ENCODE peak calls at places on chromosomes 12 and 14, in five cellular contexts. One of them, this sample, is unnamed.

GRCh38 chr12:112370156-112370555 is 12.1 kb downstream of the HECTD4 start:
- DNase-seq in K562: no peak
- DNase-seq in upper lobe of left lung: no peak
- DNase-seq in erythroblast: no peak
- DNase-seq in HepG2: no peak
- DNase-seq in this sample: no peak

GRCh38 chr12:46908236-46908935 is 82.6 kb upstream of the SLC38A4 start:
- DNase-seq in K562: no peak
- DNase-seq in upper lobe of left lung: no peak
- DNase-seq in erythroblast: no peak
- DNase-seq in HepG2: no peak
- DNase-seq in this sample: no peak

GRCh38 chr12:44193281-44193680 is 357.4 kb downstream of the TMEM117 start:
- DNase-seq in K562: no peak
- DNase-seq in upper lobe of left lung: no peak
- DNase-seq in erythroblast: no peak
- DNase-seq in HepG2: no peak
- DNase-seq in this sample: no peak

GRCh38 chr14:94914191-94914590 is 144.3 kb upstream of the GSC start:
- DNase-seq in K562: no peak
- DNase-seq in upper lobe of left lung: no peak
- DNase-seq in erythroblast: no peak
- DNase-seq in HepG2: no peak
- DNase-seq in this sample: no peak

GRCh38 chr12:7375145-7375543 is 68.8 kb downstream of the CD163L1 start:
- DNase-seq in K562: no peak
- DNase-seq in upper lobe of left lung: no peak
- DNase-seq in erythroblast: no peak
- DNase-seq in HepG2: no peak
- DNase-seq in this sample: no peak

GRCh38 chr14:77612011-77612620 is 4.3 kb downstream of the SPTLC2 start:
- DNase-seq in K562: no peak
- DNase-seq in upper lobe of left lung: no peak
- DNase-seq in erythroblast: no peak
- DNase-seq in HepG2: no peak
- DNase-seq in this sample: no peak

GRCh38 chr14:102589761-102590290 is 2.6 kb upstream of the RCOR1 start:
- DNase-seq in K562: no peak
- DNase-seq in upper lobe of left lung: no peak
- DNase-seq in erythroblast: no peak
- DNase-seq in HepG2: no peak
- DNase-seq in this sample: no peak

GRCh38 chr12:96034631-96035282 is 630 bp downstream of the LTA4H start:
- DNase-seq in K562: peak
- DNase-seq in upper lobe of left lung: no peak
- DNase-seq in erythroblast: peak
- DNase-seq in HepG2: peak
- DNase-seq in this sample: no peak

GRCh38 chr12:16880864-16881285 is 274.9 kb upstream of the LMO3 start:
- DNase-seq in K562: no peak
- DNase-seq in upper lobe of left lung: no peak
- DNase-seq in erythroblast: no peak
- DNase-seq in HepG2: no peak
- DNase-seq in this sample: no peak

GRCh38 chr14:93332032-93332852 is 594 bp downstream of the BTBD7 start:
- DNase-seq in K562: peak
- DNase-seq in upper lobe of left lung: peak
- DNase-seq in erythroblast: peak
- DNase-seq in HepG2: peak
- DNase-seq in this sample: peak
- TF ChIP-seq POLR2A in K562: no peak
- TF ChIP-seq POLR2A in upper lobe of left lung: no peak
- TF ChIP-seq POLR2A in erythroblast: no peak
- TF ChIP-seq POLR2A in HepG2: no peak
- TF ChIP-seq POLR2A in this sample: no peak

GRCh38 chr12:132342322-132342721 is 12.9 kb upstream of the GALNT9 start:
- DNase-seq in K562: no peak
- DNase-seq in upper lobe of left lung: peak
- DNase-seq in erythroblast: no peak
- DNase-seq in HepG2: peak
- DNase-seq in this sample: no peak

GRCh38 chr12:132340266-132341035 is 11.1 kb upstream of the GALNT9 start:
- DNase-seq in K562: no peak
- DNase-seq in upper lobe of left lung: peak
- DNase-seq in erythroblast: no peak
- DNase-seq in HepG2: no peak
- DNase-seq in this sample: no peak

GRCh38 chr12:132342828-132343227 is 13.4 kb upstream of the GALNT9 start:
- DNase-seq in K562: no peak
- DNase-seq in upper lobe of left lung: no peak
- DNase-seq in erythroblast: no peak
- DNase-seq in HepG2: no peak
- DNase-seq in this sample: no peak

GRCh38 chr12:132339856-132340255 is 10.5 kb upstream of the GALNT9 start:
- DNase-seq in K562: no peak
- DNase-seq in upper lobe of left lung: peak
- DNase-seq in erythroblast: no peak
- DNase-seq in HepG2: no peak
- DNase-seq in this sample: no peak

DNA sequence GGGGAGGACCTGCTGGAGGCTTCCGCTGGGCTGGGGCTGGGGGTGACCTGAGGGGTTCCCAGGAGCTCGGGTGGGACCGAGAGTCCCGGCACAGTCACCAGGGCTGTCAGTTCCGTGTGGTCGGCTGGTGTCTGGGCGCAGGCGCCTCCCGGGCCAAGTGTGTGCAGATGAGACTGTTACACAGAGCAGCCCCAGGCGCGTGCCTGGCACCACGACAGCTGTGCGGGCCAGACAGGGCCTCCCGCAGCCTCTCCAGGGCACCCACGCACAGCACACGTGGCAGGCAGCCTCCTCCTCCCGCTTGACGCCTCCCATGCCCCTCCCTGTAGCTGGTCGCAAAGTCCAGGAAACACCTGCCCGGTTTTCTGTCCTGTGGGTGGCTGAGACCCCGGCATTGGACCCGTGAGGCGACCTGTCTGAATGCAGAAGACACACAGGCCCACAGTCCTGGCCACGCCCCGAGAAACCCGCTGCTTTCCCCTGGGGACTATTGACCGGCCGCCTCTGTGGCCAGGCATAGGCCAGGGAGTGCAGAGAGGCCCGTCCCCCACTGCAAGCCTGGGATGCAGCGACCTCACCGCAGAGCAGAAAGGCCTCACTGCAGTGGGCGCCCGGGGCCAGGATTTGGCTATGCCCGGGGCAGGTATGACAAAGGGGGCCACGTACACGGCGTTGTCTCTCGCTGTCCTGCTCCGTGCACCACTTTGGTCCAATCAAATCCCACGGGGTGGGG is 12.1 kb upstream of the GALNT9 start:
- DNase-seq in K562: no peak
- DNase-seq in upper lobe of left lung: peak
- DNase-seq in erythroblast: no peak
- DNase-seq in HepG2: no peak
- DNase-seq in this sample: no peak
- TF ChIP-seq POLR2A in K562: no peak
- TF ChIP-seq POLR2A in upper lobe of left lung: no peak
- TF ChIP-seq POLR2A in erythroblast: no peak
- TF ChIP-seq POLR2A in HepG2: no peak
- TF ChIP-seq POLR2A in this sample: no peak

GRCh38 chr12:1939316-1939715 is 20.9 kb upstream of the CACNA2D4 start:
- DNase-seq in K562: no peak
- DNase-seq in upper lobe of left lung: no peak
- DNase-seq in erythroblast: no peak
- DNase-seq in HepG2: no peak
- DNase-seq in this sample: no peak

GRCh38 chr12:1936406-1937320 is 18.2 kb upstream of the CACNA2D4 start:
- DNase-seq in K562: no peak
- DNase-seq in upper lobe of left lung: peak
- DNase-seq in erythroblast: no peak
- DNase-seq in HepG2: no peak
- DNase-seq in this sample: no peak

GRCh38 chr12:1937481-1938224 is 19.2 kb upstream of the CACNA2D4 start:
- DNase-seq in K562: no peak
- DNase-seq in upper lobe of left lung: no peak
- DNase-seq in erythroblast: no peak
- DNase-seq in HepG2: no peak
- DNase-seq in this sample: no peak

GRCh38 chr12:1935700-1936378 is 17.4 kb upstream of the CACNA2D4 start:
- DNase-seq in K562: no peak
- DNase-seq in upper lobe of left lung: no peak
- DNase-seq in erythroblast: no peak
- DNase-seq in HepG2: no peak
- DNase-seq in this sample: no peak

DNA sequence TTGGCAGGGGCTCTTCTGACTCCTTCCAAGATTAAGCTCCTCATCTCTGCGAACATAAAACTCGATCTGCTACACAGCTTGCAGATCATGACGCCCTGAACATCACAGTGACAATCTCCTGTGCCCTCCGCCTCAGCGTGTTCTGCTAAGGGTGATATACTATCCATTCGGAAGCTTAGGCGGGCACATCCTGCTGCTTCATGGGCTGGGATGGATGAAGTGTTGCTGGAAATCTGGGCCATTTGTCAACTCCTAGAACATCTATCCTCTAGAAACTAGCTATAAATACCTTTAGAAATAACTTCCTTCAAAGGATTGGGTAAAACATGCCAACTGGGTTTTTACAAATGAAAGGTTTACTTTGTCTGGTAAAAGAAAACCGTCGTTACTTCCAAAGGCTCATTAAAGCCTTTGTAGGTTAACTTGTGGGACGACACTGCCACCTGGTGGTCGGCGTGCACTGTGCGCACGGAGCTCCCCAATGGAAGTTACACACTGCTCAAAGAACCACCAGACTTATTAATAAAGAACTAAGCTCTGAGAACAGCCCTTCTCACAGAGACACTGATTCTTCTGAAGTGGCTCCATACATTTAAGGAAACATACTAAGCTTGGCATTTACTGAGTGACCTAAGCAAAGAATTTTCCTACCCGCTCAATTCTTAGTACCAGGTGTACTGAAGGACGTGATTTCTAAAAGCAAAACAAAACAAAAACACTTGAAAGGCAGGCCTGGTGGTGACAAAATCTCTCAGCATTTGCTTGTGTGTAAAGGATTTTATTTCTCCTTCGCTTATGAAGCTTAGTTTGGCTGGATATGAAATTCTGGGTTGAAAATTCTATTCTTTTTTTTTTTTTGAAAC is 21.5 kb upstream of the CACNA2D4 start:
- DNase-seq in K562: peak
- DNase-seq in upper lobe of left lung: peak
- DNase-seq in erythroblast: peak
- DNase-seq in HepG2: peak
- DNase-seq in this sample: no peak
- TF ChIP-seq POLR2A in K562: no peak
- TF ChIP-seq POLR2A in upper lobe of left lung: no peak
- TF ChIP-seq POLR2A in erythroblast: no peak
- TF ChIP-seq POLR2A in HepG2: no peak
- TF ChIP-seq POLR2A in this sample: no peak

DNA sequence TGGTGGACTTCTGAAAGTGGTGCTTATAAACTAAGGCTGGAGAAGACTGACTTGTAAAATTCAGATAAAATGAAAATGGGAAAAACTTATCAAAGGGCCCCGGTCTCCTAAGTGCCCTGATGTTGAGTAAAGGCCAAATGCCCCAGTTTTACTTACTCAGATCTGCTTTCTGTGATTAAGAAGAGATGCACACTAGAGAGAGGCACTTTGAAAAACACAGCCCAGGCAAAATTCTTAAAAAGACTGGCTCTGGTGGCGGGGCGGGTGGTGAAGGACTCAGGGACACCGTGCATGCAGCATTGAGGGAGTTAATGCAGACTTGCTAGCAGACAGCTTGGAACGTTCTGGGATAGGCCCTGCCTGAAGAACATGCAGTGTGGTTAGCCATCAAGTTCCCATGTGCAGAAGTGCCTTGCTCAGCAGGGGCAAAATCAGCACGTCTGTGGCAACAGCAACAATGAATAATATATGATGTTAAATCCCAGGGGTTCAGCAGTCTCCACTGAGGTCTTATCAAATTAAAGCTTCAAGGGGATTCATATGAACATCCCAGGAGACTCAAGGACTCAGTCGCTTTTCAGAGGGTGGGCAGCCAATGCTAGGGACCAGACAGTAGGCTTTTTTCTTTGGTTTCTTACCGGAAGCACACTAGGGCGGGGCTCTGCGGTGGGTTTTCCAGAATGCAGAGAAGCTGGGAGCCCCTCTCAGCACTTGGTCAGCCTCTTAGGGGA is 105.0 kb downstream of the DAD1 start:
- DNase-seq in K562: no peak
- DNase-seq in upper lobe of left lung: no peak
- DNase-seq in erythroblast: no peak
- DNase-seq in HepG2: no peak
- DNase-seq in this sample: no peak
- TF ChIP-seq POLR2A in K562: no peak
- TF ChIP-seq POLR2A in upper lobe of left lung: no peak
- TF ChIP-seq POLR2A in erythroblast: no peak
- TF ChIP-seq POLR2A in HepG2: no peak
- TF ChIP-seq POLR2A in this sample: peak